ENCODE peak calls at places on chromosome 14, in seven cellular contexts. Q, Z, A, P, D, H and X are unnamed samples.
A peak's percentile ranks its signal among the peaks of the same experiment; 100 is the strongest.

GRCh38 chr14:100203962-100204834 is 34.7 kb upstream of the YY1 start:
- DNase-seq in Q (no peak), Z (no peak), A (no peak), H (peak; percentile 54), D (no peak), P (peak; percentile 55), X (no peak)

GRCh38 chr14:51304956-51305355 is 64.9 kb downstream of the TMX1 start:
- DNase-seq in Z (no peak), Q (no peak), H (no peak), P (peak; percentile 73), A (no peak), D (no peak), X (no peak)

GRCh38 chr14:37830271-37830670 is 234.8 kb downstream of the TTC6 start:
- DNase-seq in P (no peak), H (no peak), Q (no peak), D (no peak), Z (no peak), A (no peak), X (no peak)

GRCh38 chr14:59482471-59483331 is 1.5 kb downstream of the L3HYPDH start:
- DNase-seq in Z (no peak), D (no peak), A (no peak), P (peak; percentile 86), H (no peak), Q (peak; percentile 34), X (no peak)

GRCh38 chr14:35991356-35991755 is 165.2 kb downstream of the BRMS1L start:
- DNase-seq in A (no peak), Q (no peak), Z (no peak), D (no peak), H (no peak), P (no peak), X (no peak)

GRCh38 chr14:84025258-84026012 is 1504.5 kb upstream of the FLRT2 start:
- DNase-seq in H (no peak), Z (no peak), Q (no peak), P (no peak), A (no peak), D (no peak), X (no peak)

GRCh38 chr14:92860097-92860496 is 62.9 kb upstream of the CHGA start:
- DNase-seq in P (no peak), Q (no peak), A (no peak), Z (no peak), H (no peak), D (no peak), X (peak; percentile 13)

GRCh38 chr14:103522028-103522581 is 525 bp downstream of the CKB start:
- DNase-seq in P (no peak), H (peak; percentile 66), Z (no peak), D (no peak), Q (no peak), A (no peak), X (no peak)

GRCh38 chr14:95769976-95770375 is 56.1 kb upstream of the TCL1A start:
- DNase-seq in Z (no peak), Q (no peak), P (no peak), H (no peak), A (no peak), D (no peak), X (no peak)

GRCh38 chr14:22689186-22689585 is 45.0 kb upstream of the OR6J1 start:
- DNase-seq in D (no peak), P (peak; percentile 83), Q (peak; percentile 96), H (no peak), Z (no peak), A (no peak), X (no peak)

GRCh38 chr14:78446807-78447206 is 276.6 kb downstream of the NRXN3 start:
- DNase-seq in P (no peak), Z (no peak), A (no peak), H (no peak), D (no peak), Q (no peak), X (no peak)

GRCh38 chr14:57709909-57710308 is 156.0 kb downstream of the SLC35F4 start:
- DNase-seq in P (no peak), H (no peak), D (no peak), Z (no peak), A (no peak), Q (no peak), X (no peak)

GRCh38 chr14:64945431-64945830 is 2.9 kb upstream of the GPX2 start:
- DNase-seq in A (no peak), D (no peak), Q (no peak), H (no peak), Z (no peak), P (no peak), X (no peak)

GRCh38 chr14:52124791-52125661 is 56.2 kb upstream of the NID2 start:
- DNase-seq in Z (no peak), P (peak; percentile 23), Q (no peak), D (no peak), A (no peak), H (no peak), X (no peak)

GRCh38 chr14:91154851-91155625 is 41.2 kb downstream of the DGLUCY start:
- DNase-seq in H (peak; percentile 59), A (no peak), Q (no peak), P (peak; percentile 34), Z (no peak), D (no peak), X (no peak)

GRCh38 chr14:55416866-55417265 is 5.2 kb upstream of the ATG14 start:
- DNase-seq in D (no peak), Z (no peak), H (no peak), P (no peak), Q (no peak), A (no peak), X (no peak)

GRCh38 chr14:61749867-61750266 is 12.4 kb upstream of the SNAPC1 start:
- DNase-seq in Z (no peak), D (no peak), A (no peak), H (no peak), P (no peak), Q (no peak), X (no peak)

GRCh38 chr14:104221636-104222375 is 83.4 kb downstream of the KIF26A start:
- DNase-seq in H (no peak), Z (no peak), Q (no peak), A (no peak), P (no peak), D (no peak), X (peak; percentile 12)

GRCh38 chr14:65011559-65011958 is 24.9 kb downstream of the FNTB start:
- DNase-seq in Q (no peak), Z (no peak), D (no peak), P (no peak), A (no peak), H (no peak), X (no peak)

GRCh38 chr14:64447890-64448667 is 17.2 kb upstream of the AKAP5 start:
- DNase-seq in Q (no peak), P (no peak), Z (no peak), H (no peak), A (no peak), D (no peak), X (no peak)

GRCh38 chr14:32571995-32572866 is 243.1 kb downstream of the AKAP6 start:
- DNase-seq in D (no peak), Q (no peak), H (no peak), Z (no peak), A (no peak), P (no peak), X (no peak)

GRCh38 chr14:52314521-52315354 is 626 bp downstream of the PTGER2 start:
- DNase-seq in H (no peak), P (peak; percentile 6), A (no peak), Z (no peak), Q (no peak), D (peak; percentile 10), X (peak; percentile 14)

GRCh38 chr14:68607081-68607851 is 185.6 kb downstream of the ZFP36L1 start:
- DNase-seq in Z (no peak), P (no peak), A (no peak), D (no peak), Q (no peak), H (no peak), X (no peak)

GRCh38 chr14:50288146-50288545 is 23.9 kb downstream of the L2HGDH start:
- DNase-seq in A (no peak), D (no peak), H (no peak), Q (no peak), Z (no peak), P (no peak), X (no peak)